ENCODE peak calls at places on chromosomes 1 and 21, in ten cellular contexts. One of them, this sample, is unnamed.

GRCh38 chr1:159261311-159261710 is 40.8 kb upstream of the FCER1A start:
- DNase-seq in ovary: no peak
- DNase-seq in A549: no peak
- DNase-seq in tibial nerve: no peak
- DNase-seq in GM12891: no peak
- DNase-seq in body of pancreas: no peak
- DNase-seq in GM12892: no peak
- DNase-seq in uterus: no peak
- DNase-seq in transverse colon: no peak
- DNase-seq in IMR-90: no peak
- DNase-seq in this sample: no peak

GRCh38 chr1:216457356-216457755 is 34.1 kb upstream of the USH2A start:
- DNase-seq in ovary: no peak
- DNase-seq in A549: no peak
- DNase-seq in tibial nerve: no peak
- DNase-seq in GM12891: no peak
- DNase-seq in body of pancreas: no peak
- DNase-seq in GM12892: no peak
- DNase-seq in uterus: no peak
- DNase-seq in transverse colon: no peak
- DNase-seq in IMR-90: peak
- DNase-seq in this sample: no peak

GRCh38 chr21:25583370-25584133 is 23.7 kb downstream of the MRPL39 start:
- DNase-seq in ovary: no peak
- DNase-seq in A549: no peak
- DNase-seq in tibial nerve: no peak
- DNase-seq in GM12891: no peak
- DNase-seq in body of pancreas: no peak
- DNase-seq in GM12892: no peak
- DNase-seq in uterus: no peak
- DNase-seq in transverse colon: no peak
- DNase-seq in IMR-90: no peak
- DNase-seq in this sample: no peak

GRCh38 chr1:46735708-46736324 is 16.9 kb upstream of the EFCAB14 start:
- DNase-seq in ovary: no peak
- DNase-seq in A549: peak
- DNase-seq in tibial nerve: no peak
- DNase-seq in GM12891: no peak
- DNase-seq in body of pancreas: peak
- DNase-seq in GM12892: no peak
- DNase-seq in uterus: no peak
- DNase-seq in transverse colon: no peak
- DNase-seq in IMR-90: peak
- DNase-seq in this sample: peak

GRCh38 chr1:170959385-170959784 is 24.1 kb downstream of the MROH9 start:
- DNase-seq in ovary: no peak
- DNase-seq in A549: no peak
- DNase-seq in tibial nerve: no peak
- DNase-seq in GM12891: no peak
- DNase-seq in body of pancreas: no peak
- DNase-seq in GM12892: no peak
- DNase-seq in uterus: no peak
- DNase-seq in transverse colon: no peak
- DNase-seq in IMR-90: peak
- DNase-seq in this sample: no peak

GRCh38 chr1:40476924-40477679 is at the start of gene ZFP69:
- DNase-seq in ovary: peak
- DNase-seq in A549: no peak
- DNase-seq in tibial nerve: peak
- DNase-seq in GM12891: peak
- DNase-seq in body of pancreas: peak
- DNase-seq in GM12892: peak
- DNase-seq in uterus: peak
- DNase-seq in transverse colon: peak
- DNase-seq in IMR-90: peak
- DNase-seq in this sample: peak

GRCh38 chr21:45895778-45896370 is 85.7 kb upstream of the COL6A1 start:
- DNase-seq in ovary: no peak
- DNase-seq in A549: no peak
- DNase-seq in tibial nerve: no peak
- DNase-seq in GM12891: no peak
- DNase-seq in body of pancreas: no peak
- DNase-seq in GM12892: no peak
- DNase-seq in uterus: no peak
- DNase-seq in transverse colon: no peak
- DNase-seq in IMR-90: no peak
- DNase-seq in this sample: no peak

GRCh38 chr1:93816970-93817738 is 61.9 kb downstream of the DNTTIP2 start:
- DNase-seq in ovary: no peak
- DNase-seq in A549: no peak
- DNase-seq in tibial nerve: no peak
- DNase-seq in GM12891: no peak
- DNase-seq in body of pancreas: no peak
- DNase-seq in GM12892: no peak
- DNase-seq in uterus: peak
- DNase-seq in transverse colon: no peak
- DNase-seq in IMR-90: peak
- DNase-seq in this sample: no peak

GRCh38 chr1:14100444-14100843 is 400.5 kb downstream of the PRDM2 start:
- DNase-seq in ovary: no peak
- DNase-seq in A549: no peak
- DNase-seq in tibial nerve: no peak
- DNase-seq in GM12891: no peak
- DNase-seq in body of pancreas: no peak
- DNase-seq in GM12892: no peak
- DNase-seq in uterus: no peak
- DNase-seq in transverse colon: no peak
- DNase-seq in IMR-90: no peak
- DNase-seq in this sample: no peak

GRCh38 chr1:53091841-53092645 is 30.0 kb downstream of the PODN start:
- DNase-seq in ovary: no peak
- DNase-seq in A549: no peak
- DNase-seq in tibial nerve: no peak
- DNase-seq in GM12891: no peak
- DNase-seq in body of pancreas: peak
- DNase-seq in GM12892: no peak
- DNase-seq in uterus: no peak
- DNase-seq in transverse colon: no peak
- DNase-seq in IMR-90: no peak
- DNase-seq in this sample: no peak

GRCh38 chr1:30822966-30823581 is 65.5 kb upstream of the LAPTM5 start:
- DNase-seq in ovary: no peak
- DNase-seq in A549: no peak
- DNase-seq in tibial nerve: no peak
- DNase-seq in GM12891: no peak
- DNase-seq in body of pancreas: no peak
- DNase-seq in GM12892: no peak
- DNase-seq in uterus: no peak
- DNase-seq in transverse colon: no peak
- DNase-seq in IMR-90: no peak
- DNase-seq in this sample: no peak

GRCh38 chr1:30822006-30822405 is 64.4 kb upstream of the LAPTM5 start:
- DNase-seq in ovary: no peak
- DNase-seq in A549: no peak
- DNase-seq in tibial nerve: no peak
- DNase-seq in GM12891: no peak
- DNase-seq in body of pancreas: no peak
- DNase-seq in GM12892: no peak
- DNase-seq in uterus: no peak
- DNase-seq in transverse colon: no peak
- DNase-seq in IMR-90: no peak
- DNase-seq in this sample: no peak

GRCh38 chr1:30823627-30823968 is 66.0 kb upstream of the LAPTM5 start:
- DNase-seq in ovary: no peak
- DNase-seq in A549: no peak
- DNase-seq in tibial nerve: no peak
- DNase-seq in GM12891: no peak
- DNase-seq in body of pancreas: no peak
- DNase-seq in GM12892: no peak
- DNase-seq in uterus: no peak
- DNase-seq in transverse colon: no peak
- DNase-seq in IMR-90: no peak
- DNase-seq in this sample: no peak

GRCh38 chr1:30824736-30825429 is 67.3 kb upstream of the LAPTM5 start:
- DNase-seq in ovary: no peak
- DNase-seq in A549: no peak
- DNase-seq in tibial nerve: no peak
- DNase-seq in GM12891: no peak
- DNase-seq in body of pancreas: no peak
- DNase-seq in GM12892: no peak
- DNase-seq in uterus: no peak
- DNase-seq in transverse colon: no peak
- DNase-seq in IMR-90: no peak
- DNase-seq in this sample: no peak

GRCh38 chr1:30823969-30824735 is 66.6 kb upstream of the LAPTM5 start:
- DNase-seq in ovary: peak
- DNase-seq in A549: peak
- DNase-seq in tibial nerve: peak
- DNase-seq in GM12891: peak
- DNase-seq in body of pancreas: peak
- DNase-seq in GM12892: peak
- DNase-seq in uterus: peak
- DNase-seq in transverse colon: peak
- DNase-seq in IMR-90: peak
- DNase-seq in this sample: peak
- TF ChIP-seq POLR2A in ovary: peak
- TF ChIP-seq POLR2A in A549: peak
- TF ChIP-seq POLR2A in tibial nerve: peak
- TF ChIP-seq POLR2A in GM12891: no peak
- TF ChIP-seq POLR2A in body of pancreas: peak
- TF ChIP-seq POLR2A in GM12892: no peak
- TF ChIP-seq POLR2A in uterus: peak
- TF ChIP-seq POLR2A in transverse colon: peak
- TF ChIP-seq POLR2A in IMR-90: peak
- TF ChIP-seq POLR2A in this sample: no peak

DNA sequence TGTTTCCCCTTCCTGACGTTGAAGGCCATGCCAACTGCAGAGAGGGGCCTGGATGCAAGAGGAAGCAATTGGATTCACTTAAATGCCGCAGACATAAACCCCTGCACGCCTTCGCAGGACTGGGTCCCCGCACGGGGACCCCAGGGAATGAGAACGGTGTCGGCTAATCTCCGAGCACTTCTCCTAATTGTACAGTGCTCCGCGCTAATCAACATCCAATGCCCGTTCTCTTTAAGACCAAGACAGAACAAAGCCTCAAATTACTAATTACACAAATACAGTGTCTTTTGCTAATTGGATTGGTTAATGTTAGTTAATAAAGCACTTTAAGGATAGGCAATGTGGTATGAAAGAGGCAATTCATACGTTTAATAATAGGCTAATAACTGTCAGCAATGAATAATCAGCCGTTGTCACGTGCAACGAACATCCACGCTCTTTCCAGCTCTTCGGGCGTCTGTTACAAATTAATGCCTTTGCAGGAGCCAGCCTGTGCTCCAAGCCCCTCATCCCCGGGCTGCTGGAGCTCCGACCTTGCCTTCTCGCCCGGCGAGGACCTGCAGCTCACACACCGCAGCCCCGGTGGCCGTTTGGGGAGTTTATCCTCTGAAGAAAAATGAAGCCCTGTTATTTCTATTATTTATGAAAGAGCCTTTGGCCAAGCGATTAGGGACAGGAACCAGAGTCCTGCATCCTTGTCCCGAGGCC is 157.8 kb downstream of the PRDM16 start:
- DNase-seq in ovary: no peak
- DNase-seq in A549: no peak
- DNase-seq in tibial nerve: no peak
- DNase-seq in GM12891: no peak
- DNase-seq in body of pancreas: no peak
- DNase-seq in GM12892: no peak
- DNase-seq in uterus: no peak
- DNase-seq in transverse colon: no peak
- DNase-seq in IMR-90: no peak
- DNase-seq in this sample: no peak
- TF ChIP-seq POLR2A in ovary: no peak
- TF ChIP-seq POLR2A in A549: no peak
- TF ChIP-seq POLR2A in tibial nerve: no peak
- TF ChIP-seq POLR2A in GM12891: no peak
- TF ChIP-seq POLR2A in body of pancreas: no peak
- TF ChIP-seq POLR2A in GM12892: no peak
- TF ChIP-seq POLR2A in uterus: no peak
- TF ChIP-seq POLR2A in transverse colon: no peak
- TF ChIP-seq POLR2A in IMR-90: no peak
- TF ChIP-seq POLR2A in this sample: no peak

GRCh38 chr1:224329842-224330753 is at the start of gene NVL:
- DNase-seq in ovary: peak
- DNase-seq in A549: peak
- DNase-seq in tibial nerve: peak
- DNase-seq in GM12891: peak
- DNase-seq in body of pancreas: peak
- DNase-seq in GM12892: peak
- DNase-seq in uterus: peak
- DNase-seq in transverse colon: peak
- DNase-seq in IMR-90: peak
- DNase-seq in this sample: peak
- TF ChIP-seq POLR2A in ovary: no peak
- TF ChIP-seq POLR2A in A549: peak
- TF ChIP-seq POLR2A in tibial nerve: no peak
- TF ChIP-seq POLR2A in GM12891: peak
- TF ChIP-seq POLR2A in body of pancreas: no peak
- TF ChIP-seq POLR2A in GM12892: peak
- TF ChIP-seq POLR2A in uterus: no peak
- TF ChIP-seq POLR2A in transverse colon: peak
- TF ChIP-seq POLR2A in IMR-90: peak
- TF ChIP-seq POLR2A in this sample: peak

GRCh38 chr1:231357187-231357772 is 19.2 kb downstream of the SPRTN start:
- DNase-seq in ovary: no peak
- DNase-seq in A549: no peak
- DNase-seq in tibial nerve: no peak
- DNase-seq in GM12891: no peak
- DNase-seq in body of pancreas: no peak
- DNase-seq in GM12892: no peak
- DNase-seq in uterus: no peak
- DNase-seq in transverse colon: no peak
- DNase-seq in IMR-90: no peak
- DNase-seq in this sample: no peak

GRCh38 chr1:231353086-231353485 is 15.0 kb downstream of the SPRTN start:
- DNase-seq in ovary: no peak
- DNase-seq in A549: no peak
- DNase-seq in tibial nerve: no peak
- DNase-seq in GM12891: no peak
- DNase-seq in body of pancreas: no peak
- DNase-seq in GM12892: no peak
- DNase-seq in uterus: no peak
- DNase-seq in transverse colon: no peak
- DNase-seq in IMR-90: no peak
- DNase-seq in this sample: no peak

GRCh38 chr1:231354330-231355020 is 16.4 kb downstream of the SPRTN start:
- DNase-seq in ovary: no peak
- DNase-seq in A549: no peak
- DNase-seq in tibial nerve: no peak
- DNase-seq in GM12891: no peak
- DNase-seq in body of pancreas: no peak
- DNase-seq in GM12892: no peak
- DNase-seq in uterus: no peak
- DNase-seq in transverse colon: no peak
- DNase-seq in IMR-90: peak
- DNase-seq in this sample: no peak

GRCh38 chr1:231357831-231358354 is 19.8 kb downstream of the SPRTN start:
- DNase-seq in ovary: no peak
- DNase-seq in A549: peak
- DNase-seq in tibial nerve: peak
- DNase-seq in GM12891: peak
- DNase-seq in body of pancreas: peak
- DNase-seq in GM12892: peak
- DNase-seq in uterus: peak
- DNase-seq in transverse colon: peak
- DNase-seq in IMR-90: peak
- DNase-seq in this sample: no peak

GRCh38 chr1:231355171-231355570 is 17.1 kb downstream of the SPRTN start:
- DNase-seq in ovary: no peak
- DNase-seq in A549: no peak
- DNase-seq in tibial nerve: no peak
- DNase-seq in GM12891: no peak
- DNase-seq in body of pancreas: no peak
- DNase-seq in GM12892: no peak
- DNase-seq in uterus: no peak
- DNase-seq in transverse colon: no peak
- DNase-seq in IMR-90: peak
- DNase-seq in this sample: no peak
- TF ChIP-seq POLR2A in ovary: no peak
- TF ChIP-seq POLR2A in A549: no peak
- TF ChIP-seq POLR2A in tibial nerve: no peak
- TF ChIP-seq POLR2A in GM12891: no peak
- TF ChIP-seq POLR2A in body of pancreas: no peak
- TF ChIP-seq POLR2A in GM12892: no peak
- TF ChIP-seq POLR2A in uterus: no peak
- TF ChIP-seq POLR2A in transverse colon: no peak
- TF ChIP-seq POLR2A in IMR-90: no peak
- TF ChIP-seq POLR2A in this sample: no peak

This sample was measured in H54.